ENCODE peak calls at places on chromosomes 2 and 18, in five cellular contexts. K is OCI-LY7, E is pancreas, C is AG09319, L is mammary epithelial cell. X is an unnamed sample.

GRCh38 chr2:96202152-96202856 is 6.3 kb downstream of the STARD7 start:
- DNase-seq in K (no peak), L (no peak), E (no peak), C (peak), X (no peak)

GRCh38 chr18:79613186-79613931 is 66.2 kb upstream of the CTDP1 start:
- DNase-seq in L (no peak), C (no peak), E (no peak), K (no peak), X (peak)

GRCh38 chr2:26560892-26561291 is 80.3 kb downstream of the CIB4 start:
- DNase-seq in E (no peak), C (no peak), K (no peak), L (no peak), X (no peak)

GRCh38 chr2:28438532-28439063 is 45.9 kb downstream of the FOSL2 start:
- DNase-seq in K (no peak), L (no peak), E (no peak), C (no peak), X (no peak)

GRCh38 chr2:67612576-67612981 is 215.4 kb downstream of the ETAA1 start:
- DNase-seq in C (no peak), K (no peak), L (no peak), E (no peak), X (no peak)

GRCh38 chr2:205642562-205643350 is 39.5 kb upstream of the NRP2 start:
- DNase-seq in L (no peak), E (no peak), C (no peak), K (no peak), X (no peak)

GRCh38 chr2:85750509-85751299 is 3.1 kb upstream of the ATOH8 start:
- DNase-seq in L (peak), K (peak), C (no peak), E (peak), X (peak)

GRCh38 chr18:23138470-23138869 is 3.2 kb downstream of the CABLES1 start:
- DNase-seq in E (no peak), L (no peak), K (peak), C (no peak), X (no peak)

GRCh38 chr2:19860022-19860421 is 41.8 kb downstream of the TTC32 start:
- DNase-seq in C (no peak), E (no peak), K (no peak), L (peak), X (no peak)

GRCh38 chr2:85930129-85931124 is 41.6 kb upstream of the ST3GAL5 start:
- DNase-seq in C (no peak), K (no peak), E (no peak), L (peak), X (no peak)

GRCh38 chr18:76588591-76589303 is 93.7 kb upstream of the ZNF516 start:
- DNase-seq in E (no peak), K (no peak), L (no peak), C (no peak), X (no peak)

GRCh38 chr2:33215299-33215698 is 261.1 kb upstream of the RASGRP3 start:
- DNase-seq in K (no peak), C (peak), E (peak), L (peak), X (no peak)

GRCh38 chr2:20421988-20422678 is 24.7 kb upstream of the RHOB start:
- DNase-seq in C (peak), L (peak), E (peak), K (no peak), X (no peak)

GRCh38 chr2:178072383-178073301 is at the start of gene PDE11A:
- DNase-seq in K (no peak), L (peak), C (peak), E (peak), X (peak)

GRCh38 chr2:120898961-120899360 is 163.3 kb downstream of the GLI2 start:
- DNase-seq in E (no peak), K (no peak), L (no peak), C (no peak), X (no peak)

GRCh38 chr2:25639696-25640095 is 33.7 kb downstream of the DTNB start:
- DNase-seq in K (no peak), E (no peak), C (no peak), L (no peak), X (no peak)

GRCh38 chr2:126894082-126894481 is 4.6 kb upstream of the TEX51 start:
- DNase-seq in K (no peak), C (no peak), E (no peak), L (no peak), X (no peak)

GRCh38 chr18:77061946-77062517 is 70.6 kb downstream of the MBP start:
- DNase-seq in E (no peak), K (peak), L (no peak), C (no peak), X (no peak)

GRCh38 chr2:112542123-112542973 is at the start of gene POLR1B:
- DNase-seq in C (peak), L (peak), K (peak), E (peak), X (peak)

GRCh38 chr2:112541315-112542122 is 746 bp upstream of the POLR1B start:
- DNase-seq in L (no peak), K (peak), C (no peak), E (peak), X (peak)

GRCh38 chr2:112540906-112541305 is 1.4 kb upstream of the POLR1B start:
- DNase-seq in C (no peak), L (no peak), E (no peak), K (peak), X (no peak)

GRCh38 chr2:112547333-112547732 is 5.1 kb downstream of the POLR1B start:
- DNase-seq in L (peak), K (no peak), E (no peak), C (peak), X (no peak)

GRCh38 chr2:112542974-112543760 is 902 bp downstream of the POLR1B start:
- DNase-seq in C (no peak), E (no peak), L (peak), K (peak), X (no peak)
- TF ChIP-seq CTCF in C (no peak), E (no peak), L (no peak), K (peak), X (no peak)

GRCh38 chr2:10678225-10678624 is 11.6 kb downstream of the NOL10 start:
- DNase-seq in K (no peak), L (no peak), C (no peak), E (no peak), X (no peak)
- TF ChIP-seq CTCF in K (peak), L (peak), C (no peak), E (peak), X (peak)

GRCh38 chr2:211869134-211869533 is 669.5 kb downstream of the ERBB4 start:
- DNase-seq in C (no peak), K (no peak), E (no peak), L (no peak), X (no peak)
- TF ChIP-seq CTCF in C (no peak), K (no peak), E (no peak), L (no peak), X (no peak)

GRCh38 chr2:134657650-134658250 is 61.0 kb downstream of the TMEM163 start:
- DNase-seq in E (no peak), C (no peak), L (no peak), K (peak), X (peak)
- TF ChIP-seq CTCF in E (peak), C (no peak), L (peak), K (peak), X (peak)

DNA sequence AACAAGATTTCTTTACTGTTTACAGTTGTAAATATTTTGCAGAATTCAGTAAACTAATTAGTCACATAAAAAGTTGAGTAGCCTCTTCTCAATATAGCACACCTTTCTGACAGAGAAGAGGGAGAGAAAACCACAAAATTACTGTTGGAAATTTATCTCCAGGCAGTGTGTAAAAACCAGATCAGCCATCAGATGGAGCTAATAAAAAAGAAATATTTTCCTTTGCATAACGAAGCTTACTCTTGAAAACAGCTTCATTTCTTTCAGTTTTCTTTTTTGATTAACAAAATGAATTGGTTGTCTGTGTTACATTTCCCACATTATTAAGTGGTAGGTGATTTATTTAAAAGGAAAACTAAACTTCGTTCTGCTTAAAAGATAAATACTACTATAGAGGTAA is 259.3 kb upstream of the KCNJ3 start:
- DNase-seq in L (no peak), K (no peak), E (no peak), C (no peak), X (no peak)
- TF ChIP-seq CTCF in L (no peak), K (peak), E (no peak), C (no peak), X (no peak)

DNA sequence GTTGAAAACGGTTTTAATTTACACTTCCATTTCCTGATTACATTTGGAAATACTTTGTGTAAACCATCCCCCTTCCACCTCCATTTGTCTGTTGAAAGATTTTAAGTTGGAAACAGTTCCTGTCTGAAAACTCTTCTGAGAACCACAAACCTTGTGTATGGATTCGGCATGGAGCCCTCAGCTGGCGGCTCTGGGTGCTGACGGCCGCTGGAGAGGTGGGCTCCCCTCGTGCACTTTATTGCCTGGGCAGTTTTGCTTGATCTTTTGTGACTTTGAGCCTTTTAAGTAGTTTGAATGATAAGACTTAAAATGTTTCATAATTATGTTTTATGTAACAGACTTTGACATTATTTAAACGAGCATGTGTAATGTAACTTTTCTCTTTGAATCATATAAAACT is 11.1 kb downstream of the KLF11 start:
- DNase-seq in C (no peak), L (no peak), E (no peak), K (no peak), X (no peak)
- TF ChIP-seq CTCF in C (no peak), L (no peak), E (no peak), K (no peak), X (no peak)

DNA sequence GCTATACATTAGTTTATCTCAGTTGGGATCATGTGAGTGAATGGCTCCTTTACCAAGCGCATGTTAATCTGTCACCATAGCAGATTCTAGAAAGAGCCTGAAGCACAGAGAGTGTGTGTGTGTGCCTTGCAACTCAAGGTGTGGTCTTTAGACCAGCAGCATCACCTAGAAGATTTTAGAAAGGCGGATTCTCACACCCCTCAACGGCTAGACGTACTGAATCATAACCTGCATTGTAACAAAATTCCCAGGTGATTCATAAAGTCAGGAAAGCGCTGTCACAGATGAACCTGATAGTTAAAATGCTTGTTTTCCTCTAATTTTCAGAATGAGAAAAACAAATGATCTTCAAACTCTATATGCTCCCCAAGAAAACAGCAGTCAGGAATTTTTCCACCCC is 45.5 kb upstream of the MAPRE2 start:
- DNase-seq in K (no peak), C (no peak), L (peak), E (no peak), X (no peak)
- TF ChIP-seq CTCF in K (no peak), C (no peak), L (no peak), E (no peak), X (no peak)

DNA sequence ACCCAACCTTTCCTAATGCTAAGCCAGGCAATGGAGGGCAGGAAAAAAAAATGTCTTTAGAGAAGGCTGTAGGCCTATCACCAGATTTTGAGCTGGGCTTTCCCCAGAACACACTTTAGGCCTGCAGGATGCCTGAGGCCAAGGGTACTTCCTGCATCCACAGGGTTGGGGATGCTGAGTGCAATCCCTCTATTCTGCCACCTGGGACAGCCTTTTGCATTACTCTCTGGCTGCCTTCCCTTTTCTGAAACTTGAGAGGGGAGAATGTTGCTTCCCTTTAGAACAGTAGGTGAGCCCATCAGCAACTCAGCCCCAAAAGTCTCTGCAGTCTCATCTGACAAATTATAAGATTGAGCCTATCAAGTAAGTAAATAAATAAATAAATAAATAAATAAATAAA is 195.2 kb downstream of the SLC8A1 start:
- DNase-seq in C (no peak), L (peak), K (peak), E (no peak), X (peak)
- TF ChIP-seq CTCF in C (no peak), L (peak), K (peak), E (no peak), X (no peak)

GRCh38 chr18:39732918-39733317 is 2167.3 kb upstream of the CELF4 start:
- DNase-seq in L (no peak), C (no peak), E (no peak), K (no peak), X (no peak)
- TF ChIP-seq CTCF in L (peak), C (no peak), E (no peak), K (no peak), X (no peak)